ENCODE peak calls at places on chromosomes 5 and 9, in six cellular contexts. One of them, this sample, is unnamed.

GRCh38 chr9:123424552-123425225 is 68.7 kb downstream of the CRB2 start:
- DNase-seq in islet precursor cell: peak; percentile 35
- DNase-seq in head of caudate nucleus: no peak
- DNase-seq in mucosa of gallbladder: no peak
- DNase-seq in SW 1271: no peak
- DNase-seq in neural crest cell: no peak
- DNase-seq in this sample: no peak

GRCh38 chr9:95434116-95435073 is 82.4 kb downstream of the PTCH1 start:
- DNase-seq in islet precursor cell: peak; percentile 88
- DNase-seq in head of caudate nucleus: no peak
- DNase-seq in mucosa of gallbladder: no peak
- DNase-seq in SW 1271: no peak
- DNase-seq in neural crest cell: no peak
- DNase-seq in this sample: peak; percentile 65

GRCh38 chr9:114278881-114279570 is 43.9 kb upstream of the ORM1 start:
- DNase-seq in islet precursor cell: peak; percentile 87
- DNase-seq in head of caudate nucleus: no peak
- DNase-seq in mucosa of gallbladder: no peak
- DNase-seq in SW 1271: no peak
- DNase-seq in neural crest cell: no peak
- DNase-seq in this sample: no peak

GRCh38 chr5:132473019-132473531 is 17.5 kb downstream of the IRF1 start:
- DNase-seq in islet precursor cell: no peak
- DNase-seq in head of caudate nucleus: no peak
- DNase-seq in mucosa of gallbladder: peak; percentile 49
- DNase-seq in SW 1271: no peak
- DNase-seq in neural crest cell: no peak
- DNase-seq in this sample: peak; percentile 63

GRCh38 chr9:2125909-2126308 is 110.8 kb downstream of the SMARCA2 start:
- DNase-seq in islet precursor cell: no peak
- DNase-seq in head of caudate nucleus: no peak
- DNase-seq in mucosa of gallbladder: no peak
- DNase-seq in SW 1271: no peak
- DNase-seq in neural crest cell: no peak
- DNase-seq in this sample: peak; percentile 52

GRCh38 chr5:177232358-177232757 is 71.2 kb downstream of the RAB24 start:
- DNase-seq in islet precursor cell: no peak
- DNase-seq in head of caudate nucleus: no peak
- DNase-seq in mucosa of gallbladder: no peak
- DNase-seq in SW 1271: no peak
- DNase-seq in neural crest cell: no peak
- DNase-seq in this sample: no peak

GRCh38 chr9:30243467-30243866 is 2141.0 kb upstream of the ACO1 start:
- DNase-seq in islet precursor cell: no peak
- DNase-seq in head of caudate nucleus: no peak
- DNase-seq in mucosa of gallbladder: no peak
- DNase-seq in SW 1271: no peak
- DNase-seq in neural crest cell: no peak
- DNase-seq in this sample: no peak

GRCh38 chr5:171629221-171630005 is 156.2 kb upstream of the SMIM23 start:
- DNase-seq in islet precursor cell: peak; percentile 45
- DNase-seq in head of caudate nucleus: no peak
- DNase-seq in mucosa of gallbladder: no peak
- DNase-seq in SW 1271: no peak
- DNase-seq in neural crest cell: no peak
- DNase-seq in this sample: no peak

GRCh38 chr5:58582004-58582403 is 871 bp upstream of the RAB3C start:
- DNase-seq in islet precursor cell: peak; percentile 64
- DNase-seq in head of caudate nucleus: no peak
- DNase-seq in mucosa of gallbladder: no peak
- DNase-seq in SW 1271: no peak
- DNase-seq in neural crest cell: peak; percentile 25
- DNase-seq in this sample: no peak

GRCh38 chr9:137679249-137679648 is 60.4 kb downstream of the EHMT1 start:
- DNase-seq in islet precursor cell: no peak
- DNase-seq in head of caudate nucleus: no peak
- DNase-seq in mucosa of gallbladder: no peak
- DNase-seq in SW 1271: no peak
- DNase-seq in neural crest cell: no peak
- DNase-seq in this sample: no peak

GRCh38 chr9:26725573-26725972 is 167.0 kb downstream of the CAAP1 start:
- DNase-seq in islet precursor cell: no peak
- DNase-seq in head of caudate nucleus: no peak
- DNase-seq in mucosa of gallbladder: no peak
- DNase-seq in SW 1271: no peak
- DNase-seq in neural crest cell: no peak
- DNase-seq in this sample: no peak

GRCh38 chr5:79842991-79843390 is 148.1 kb downstream of the MTX3 start:
- DNase-seq in islet precursor cell: no peak
- DNase-seq in head of caudate nucleus: no peak
- DNase-seq in mucosa of gallbladder: no peak
- DNase-seq in SW 1271: no peak
- DNase-seq in neural crest cell: no peak
- DNase-seq in this sample: no peak

GRCh38 chr9:129442791-129443511 is 177.9 kb downstream of the C9orf50 start:
- DNase-seq in islet precursor cell: peak; percentile 63
- DNase-seq in head of caudate nucleus: no peak
- DNase-seq in mucosa of gallbladder: peak; percentile 72
- DNase-seq in SW 1271: no peak
- DNase-seq in neural crest cell: no peak
- DNase-seq in this sample: peak; percentile 91

GRCh38 chr9:96218821-96219614 is 83.0 kb downstream of the HSD17B3 start:
- DNase-seq in islet precursor cell: no peak
- DNase-seq in head of caudate nucleus: no peak
- DNase-seq in mucosa of gallbladder: no peak
- DNase-seq in SW 1271: no peak
- DNase-seq in neural crest cell: no peak
- DNase-seq in this sample: peak; percentile 27

GRCh38 chr5:135878156-135878620 is 17.5 kb downstream of the IL9 start:
- DNase-seq in islet precursor cell: peak; percentile 56
- DNase-seq in head of caudate nucleus: no peak
- DNase-seq in mucosa of gallbladder: no peak
- DNase-seq in SW 1271: no peak
- DNase-seq in neural crest cell: no peak
- DNase-seq in this sample: no peak

GRCh38 chr5:174053891-174054290 is 8.4 kb downstream of the NSG2 start:
- DNase-seq in islet precursor cell: no peak
- DNase-seq in head of caudate nucleus: no peak
- DNase-seq in mucosa of gallbladder: no peak
- DNase-seq in SW 1271: no peak
- DNase-seq in neural crest cell: no peak
- DNase-seq in this sample: no peak

This sample was measured in small intestine.